ENCODE peak calls at places on chromosomes 1 and 21, in seven cellular contexts. One of them, this sample, is unnamed.

GRCh38 chr1:101974599-101975225 is 22.0 kb downstream of the OLFM3 start:
- DNase-seq in SK-N-SH: no peak
- DNase-seq in GM12878: no peak
- DNase-seq in HCT116: no peak
- DNase-seq in H1: no peak
- DNase-seq in HepG2: no peak
- DNase-seq in K562: no peak
- DNase-seq in this sample: no peak

GRCh38 chr1:158931055-158931737 is at the start of gene PYHIN1:
- DNase-seq in GM12878: no peak
- DNase-seq in HepG2: no peak
- DNase-seq in SK-N-SH: no peak
- DNase-seq in H1: no peak
- DNase-seq in K562: no peak
- DNase-seq in HCT116: no peak
- DNase-seq in this sample: no peak

GRCh38 chr1:3587133-3587733 is 24.1 kb downstream of the MEGF6 start:
- DNase-seq in GM12878: no peak
- DNase-seq in K562: no peak
- DNase-seq in H1: no peak
- DNase-seq in HepG2: peak; percentile 41
- DNase-seq in SK-N-SH: no peak
- DNase-seq in HCT116: no peak
- DNase-seq in this sample: peak; percentile 77

GRCh38 chr1:240878631-240879030 is 266.7 kb upstream of the GREM2 start:
- DNase-seq in GM12878: no peak
- DNase-seq in SK-N-SH: no peak
- DNase-seq in K562: no peak
- DNase-seq in HepG2: no peak
- DNase-seq in HCT116: no peak
- DNase-seq in H1: no peak
- DNase-seq in this sample: no peak

GRCh38 chr1:5643360-5644090 is 348.7 kb downstream of the NPHP4 start:
- DNase-seq in GM12878: no peak
- DNase-seq in H1: no peak
- DNase-seq in SK-N-SH: no peak
- DNase-seq in HCT116: no peak
- DNase-seq in HepG2: no peak
- DNase-seq in K562: no peak
- DNase-seq in this sample: no peak

GRCh38 chr1:223299553-223299952 is 64.4 kb downstream of the SUSD4 start:
- DNase-seq in H1: no peak
- DNase-seq in SK-N-SH: no peak
- DNase-seq in K562: no peak
- DNase-seq in HCT116: no peak
- DNase-seq in GM12878: no peak
- DNase-seq in HepG2: no peak
- DNase-seq in this sample: no peak

GRCh38 chr1:178094752-178095645 is 1.1 kb downstream of the RASAL2 start:
- DNase-seq in K562: no peak
- DNase-seq in HCT116: no peak
- DNase-seq in SK-N-SH: no peak
- DNase-seq in GM12878: no peak
- DNase-seq in H1: no peak
- DNase-seq in HepG2: no peak
- DNase-seq in this sample: no peak

GRCh38 chr1:109466440-109467300 is at the start of gene SYPL2:
- DNase-seq in HepG2: no peak
- DNase-seq in H1: no peak
- DNase-seq in HCT116: no peak
- DNase-seq in GM12878: no peak
- DNase-seq in K562: peak; percentile 60
- DNase-seq in SK-N-SH: peak; percentile 79
- DNase-seq in this sample: peak; percentile 55

GRCh38 chr1:12316331-12316730 is 86.5 kb downstream of the VPS13D start:
- DNase-seq in K562: no peak
- DNase-seq in HCT116: no peak
- DNase-seq in H1: no peak
- DNase-seq in SK-N-SH: no peak
- DNase-seq in GM12878: no peak
- DNase-seq in HepG2: no peak
- DNase-seq in this sample: no peak

GRCh38 chr1:21299007-21299406 is 8.7 kb upstream of the ECE1 start:
- DNase-seq in H1: no peak
- DNase-seq in HepG2: no peak
- DNase-seq in K562: no peak
- DNase-seq in GM12878: no peak
- DNase-seq in HCT116: no peak
- DNase-seq in SK-N-SH: no peak
- DNase-seq in this sample: no peak

GRCh38 chr1:199970125-199970524 is 57.4 kb upstream of the NR5A2 start:
- DNase-seq in HepG2: no peak
- DNase-seq in HCT116: no peak
- DNase-seq in SK-N-SH: no peak
- DNase-seq in GM12878: no peak
- DNase-seq in H1: no peak
- DNase-seq in K562: no peak
- DNase-seq in this sample: no peak

GRCh38 chr1:16152521-16153087 is 3.3 kb downstream of the EPHA2 start:
- DNase-seq in H1: no peak
- DNase-seq in K562: no peak
- DNase-seq in HCT116: no peak
- DNase-seq in SK-N-SH: no peak
- DNase-seq in GM12878: no peak
- DNase-seq in HepG2: peak; percentile 59
- DNase-seq in this sample: no peak

GRCh38 chr1:95006681-95007080 is 66.1 kb downstream of the ALG14 start:
- DNase-seq in K562: no peak
- DNase-seq in GM12878: no peak
- DNase-seq in HCT116: no peak
- DNase-seq in HepG2: no peak
- DNase-seq in H1: no peak
- DNase-seq in SK-N-SH: no peak
- DNase-seq in this sample: no peak

GRCh38 chr1:179083533-179083932 is 1.7 kb downstream of the TOR3A start:
- DNase-seq in HCT116: no peak
- DNase-seq in H1: no peak
- DNase-seq in K562: no peak
- DNase-seq in GM12878: peak; percentile 58
- DNase-seq in HepG2: no peak
- DNase-seq in SK-N-SH: no peak
- DNase-seq in this sample: no peak

GRCh38 chr1:68812295-68812694 is 315.4 kb upstream of the DEPDC1 start:
- DNase-seq in H1: no peak
- DNase-seq in K562: no peak
- DNase-seq in HCT116: no peak
- DNase-seq in SK-N-SH: no peak
- DNase-seq in GM12878: no peak
- DNase-seq in HepG2: no peak
- DNase-seq in this sample: no peak

GRCh38 chr1:68814067-68814466 is 317.2 kb upstream of the DEPDC1 start:
- DNase-seq in H1: no peak
- DNase-seq in HepG2: no peak
- DNase-seq in GM12878: no peak
- DNase-seq in SK-N-SH: no peak
- DNase-seq in HCT116: no peak
- DNase-seq in K562: no peak
- DNase-seq in this sample: no peak

GRCh38 chr1:68819190-68819829 is 322.4 kb upstream of the DEPDC1 start:
- DNase-seq in SK-N-SH: peak; percentile 39
- DNase-seq in HepG2: no peak
- DNase-seq in HCT116: peak; percentile 31
- DNase-seq in GM12878: no peak
- DNase-seq in K562: no peak
- DNase-seq in H1: peak; percentile 1
- DNase-seq in this sample: peak; percentile 54

GRCh38 chr1:68811806-68812205 is 314.9 kb upstream of the DEPDC1 start:
- DNase-seq in GM12878: no peak
- DNase-seq in K562: no peak
- DNase-seq in HCT116: no peak
- DNase-seq in H1: no peak
- DNase-seq in HepG2: no peak
- DNase-seq in SK-N-SH: no peak
- DNase-seq in this sample: no peak

GRCh38 chr1:68815632-68816031 is 318.8 kb upstream of the DEPDC1 start:
- DNase-seq in GM12878: no peak
- DNase-seq in HepG2: no peak
- DNase-seq in H1: no peak
- DNase-seq in HCT116: no peak
- DNase-seq in K562: no peak
- DNase-seq in SK-N-SH: peak; percentile 23
- DNase-seq in this sample: no peak
- TF ChIP-seq JUND in GM12878: no peak
- TF ChIP-seq JUND in HepG2: no peak
- TF ChIP-seq JUND in H1: no peak
- TF ChIP-seq JUND in HCT116: no peak
- TF ChIP-seq JUND in K562: no peak
- TF ChIP-seq JUND in SK-N-SH: no peak
- TF ChIP-seq JUND in this sample: no peak

GRCh38 chr1:20105856-20106255 is 13.5 kb downstream of the PLA2G2D start:
- DNase-seq in HepG2: no peak
- DNase-seq in GM12878: no peak
- DNase-seq in K562: no peak
- DNase-seq in SK-N-SH: no peak
- DNase-seq in H1: no peak
- DNase-seq in HCT116: no peak
- DNase-seq in this sample: no peak
- TF ChIP-seq JUND in HepG2: no peak
- TF ChIP-seq JUND in GM12878: no peak
- TF ChIP-seq JUND in K562: no peak
- TF ChIP-seq JUND in SK-N-SH: no peak
- TF ChIP-seq JUND in H1: no peak
- TF ChIP-seq JUND in HCT116: no peak
- TF ChIP-seq JUND in this sample: no peak

GRCh38 chr21:35198004-35198403 is 148.9 kb upstream of the RUNX1 start:
- DNase-seq in H1: no peak
- DNase-seq in K562: no peak
- DNase-seq in GM12878: no peak
- DNase-seq in HCT116: peak; percentile 64
- DNase-seq in SK-N-SH: no peak
- DNase-seq in HepG2: no peak
- DNase-seq in this sample: no peak

GRCh38 chr21:35195232-35195631 is 146.1 kb upstream of the RUNX1 start:
- DNase-seq in SK-N-SH: no peak
- DNase-seq in GM12878: no peak
- DNase-seq in H1: no peak
- DNase-seq in HepG2: no peak
- DNase-seq in HCT116: no peak
- DNase-seq in K562: no peak
- DNase-seq in this sample: no peak

GRCh38 chr21:35196128-35196527 is 147.0 kb upstream of the RUNX1 start:
- DNase-seq in H1: no peak
- DNase-seq in GM12878: no peak
- DNase-seq in HCT116: no peak
- DNase-seq in SK-N-SH: no peak
- DNase-seq in HepG2: no peak
- DNase-seq in K562: no peak
- DNase-seq in this sample: no peak

GRCh38 chr21:35198982-35199732 is 150.1 kb upstream of the RUNX1 start:
- DNase-seq in H1: no peak
- DNase-seq in K562: no peak
- DNase-seq in GM12878: no peak
- DNase-seq in HCT116: no peak
- DNase-seq in HepG2: no peak
- DNase-seq in SK-N-SH: no peak
- DNase-seq in this sample: no peak

DNA sequence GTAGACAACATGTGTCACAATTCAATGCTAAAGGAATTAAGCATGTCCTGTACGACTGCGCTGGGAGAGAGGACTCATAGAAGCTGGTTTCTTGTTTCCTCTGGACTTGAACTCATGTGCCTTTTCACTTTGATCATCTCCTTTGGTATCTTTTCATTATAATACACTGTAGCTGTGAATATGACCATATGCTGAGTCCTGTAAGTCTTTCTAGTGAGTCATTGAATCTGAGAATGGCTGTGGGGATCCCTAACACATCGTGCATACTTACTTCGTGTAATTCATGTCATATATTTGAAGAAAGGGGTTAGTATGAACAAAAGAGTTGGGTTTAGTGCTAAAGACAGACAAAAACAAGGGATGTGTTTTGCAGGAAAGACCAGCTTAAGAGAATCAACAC is 148.1 kb upstream of the RUNX1 start:
- DNase-seq in H1: no peak
- DNase-seq in GM12878: no peak
- DNase-seq in HCT116: no peak
- DNase-seq in K562: no peak
- DNase-seq in SK-N-SH: no peak
- DNase-seq in HepG2: no peak
- DNase-seq in this sample: no peak
- TF ChIP-seq JUND in H1: no peak
- TF ChIP-seq JUND in GM12878: no peak
- TF ChIP-seq JUND in HCT116: no peak
- TF ChIP-seq JUND in K562: no peak
- TF ChIP-seq JUND in SK-N-SH: no peak
- TF ChIP-seq JUND in HepG2: no peak
- TF ChIP-seq JUND in this sample: no peak

GRCh38 chr1:22808846-22809501 is 98.3 kb downstream of the EPHB2 start:
- DNase-seq in HepG2: no peak
- DNase-seq in H1: no peak
- DNase-seq in HCT116: no peak
- DNase-seq in GM12878: no peak
- DNase-seq in K562: no peak
- DNase-seq in SK-N-SH: peak; percentile 74
- DNase-seq in this sample: no peak
- TF ChIP-seq JUND in HepG2: no peak
- TF ChIP-seq JUND in H1: no peak
- TF ChIP-seq JUND in HCT116: no peak
- TF ChIP-seq JUND in GM12878: no peak
- TF ChIP-seq JUND in K562: no peak
- TF ChIP-seq JUND in SK-N-SH: no peak
- TF ChIP-seq JUND in this sample: no peak

GRCh38 chr1:201294876-201295275 is 11.6 kb downstream of the PKP1 start:
- DNase-seq in GM12878: no peak
- DNase-seq in SK-N-SH: no peak
- DNase-seq in HepG2: no peak
- DNase-seq in K562: no peak
- DNase-seq in H1: no peak
- DNase-seq in HCT116: no peak
- DNase-seq in this sample: no peak
- TF ChIP-seq JUND in GM12878: no peak
- TF ChIP-seq JUND in SK-N-SH: no peak
- TF ChIP-seq JUND in HepG2: no peak
- TF ChIP-seq JUND in K562: no peak
- TF ChIP-seq JUND in H1: no peak
- TF ChIP-seq JUND in HCT116: no peak
- TF ChIP-seq JUND in this sample: no peak

DNA sequence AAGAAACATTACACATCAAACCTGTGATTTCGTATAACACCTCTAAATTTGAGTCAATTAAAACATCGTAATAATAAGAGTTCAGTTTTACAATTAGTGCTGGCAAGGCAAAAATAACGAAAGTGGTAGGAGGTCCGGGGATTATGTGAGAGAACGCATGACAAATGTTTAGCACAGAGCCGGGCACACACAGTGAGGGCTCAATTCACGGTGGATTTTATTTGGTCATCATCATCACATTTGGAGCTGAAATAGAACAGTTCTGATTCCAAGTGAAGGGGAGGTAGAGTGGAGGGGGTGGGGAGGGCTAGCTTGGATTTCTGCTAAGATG is 20.0 kb downstream of the H3-3A start:
- DNase-seq in SK-N-SH: no peak
- DNase-seq in HepG2: no peak
- DNase-seq in HCT116: no peak
- DNase-seq in H1: no peak
- DNase-seq in K562: no peak
- DNase-seq in GM12878: no peak
- DNase-seq in this sample: no peak
- TF ChIP-seq JUND in SK-N-SH: no peak
- TF ChIP-seq JUND in HepG2: no peak
- TF ChIP-seq JUND in HCT116: no peak
- TF ChIP-seq JUND in H1: no peak
- TF ChIP-seq JUND in K562: no peak
- TF ChIP-seq JUND in GM12878: no peak
- TF ChIP-seq JUND in this sample: no peak